ENCODE peak calls at places on chromosomes 16 and 17, in six cellular contexts. L is H7, F is fibroblast of lung, D is AG04449, B is ovary, P is AG10803. U is an unnamed sample.

GRCh38 chr17:72618018-72618509 is 474.4 kb downstream of the SLC39A11 start:
- DNase-seq in L (no peak), F (no peak), D (no peak), B (no peak), P (no peak), U (no peak)

GRCh38 chr16:11025120-11025531 is 80.8 kb downstream of the CLEC16A start:
- DNase-seq in L (no peak), F (no peak), D (no peak), B (no peak), P (no peak), U (no peak)

GRCh38 chr16:10684541-10685151 is 10.1 kb downstream of the TEKT5 start:
- DNase-seq in L (no peak), F (no peak), D (no peak), B (no peak), P (no peak), U (no peak)

GRCh38 chr16:86630471-86630870 is 52.1 kb downstream of the FOXL1 start:
- DNase-seq in L (no peak), F (no peak), D (no peak), B (no peak), P (no peak), U (no peak)

GRCh38 chr16:9372934-9373890 is 281.8 kb downstream of the HAPSTR1 start:
- DNase-seq in L (peak), F (no peak), D (no peak), B (no peak), P (no peak), U (no peak)

GRCh38 chr16:88744520-88744835 is 38.2 kb downstream of the CTU2 start:
- DNase-seq in L (no peak), F (no peak), D (no peak), B (no peak), P (no peak), U (no peak)

GRCh38 chr17:38550661-38551060 is 55.1 kb downstream of the SRCIN1 start:
- DNase-seq in L (no peak), F (peak), D (no peak), B (no peak), P (peak), U (no peak)

GRCh38 chr17:78694805-78695531 is 87.1 kb downstream of the CYTH1 start:
- DNase-seq in L (no peak), F (no peak), D (no peak), B (no peak), P (no peak), U (no peak)

GRCh38 chr16:66471696-66472393 is 44.8 kb downstream of the BEAN1 start:
- DNase-seq in L (peak), F (no peak), D (no peak), B (no peak), P (no peak), U (no peak)

GRCh38 chr17:55266051-55266957 is 1.5 kb downstream of the HLF start:
- DNase-seq in L (peak), F (no peak), D (no peak), B (peak), P (no peak), U (no peak)

GRCh38 chr17:39400547-39401411 is 647 bp downstream of the FBXL20 start:
- DNase-seq in L (no peak), F (no peak), D (no peak), B (peak), P (peak), U (no peak)

GRCh38 chr17:38333635-38334295 is 10.0 kb downstream of the GPR179 start:
- DNase-seq in L (peak), F (no peak), D (no peak), B (no peak), P (no peak), U (no peak)

GRCh38 chr16:46482895-46483294 is 138.3 kb downstream of the SHCBP1 start:
- DNase-seq in L (no peak), F (no peak), D (no peak), B (no peak), P (no peak), U (no peak)

GRCh38 chr17:12631076-12631475 is 34.6 kb upstream of the MYOCD start:
- DNase-seq in L (no peak), F (no peak), D (no peak), B (peak), P (peak), U (no peak)

GRCh38 chr17:43020789-43021738 is 1.1 kb downstream of the VAT1 start:
- DNase-seq in L (peak), F (peak), D (no peak), B (peak), P (peak), U (no peak)

GRCh38 chr17:7132511-7133094 is 18.0 kb upstream of the ASGR2 start:
- DNase-seq in L (peak), F (no peak), D (no peak), B (no peak), P (no peak), U (no peak)

GRCh38 chr16:72985148-72985882 is 62.6 kb downstream of the ZFHX3 start:
- DNase-seq in L (no peak), F (peak), D (peak), B (no peak), P (peak), U (peak)

GRCh38 chr17:42002792-42003301 is 14.4 kb downstream of the DNAJC7 start:
- DNase-seq in L (no peak), F (no peak), D (no peak), B (no peak), P (no peak), U (no peak)

GRCh38 chr17:3529817-3530741 is 27.5 kb downstream of the TRPV3 start:
- DNase-seq in L (peak), F (peak), D (no peak), B (peak), P (peak), U (no peak)
- H3K4me3 ChIP-seq in L (no peak), F (no peak), D (no peak), B (no peak), P (no peak), U (no peak)

GRCh38 chr17:3527468-3527867 is 30.1 kb downstream of the TRPV3 start:
- DNase-seq in L (no peak), F (no peak), D (no peak), B (no peak), P (no peak), U (no peak)
- H3K4me3 ChIP-seq in L (no peak), F (no peak), D (no peak), B (no peak), P (no peak), U (no peak)

GRCh38 chr16:52554334-52554733 is 7.4 kb upstream of the TOX3 start:
- DNase-seq in L (no peak), F (no peak), D (no peak), B (no peak), P (no peak), U (no peak)
- H3K4me3 ChIP-seq in L (no peak), F (no peak), D (no peak), B (no peak), P (no peak), U (no peak)

GRCh38 chr16:49785970-49786369 is 69.9 kb downstream of the ZNF423 start:
- DNase-seq in L (no peak), F (no peak), D (no peak), B (no peak), P (no peak), U (no peak)
- H3K4me3 ChIP-seq in L (no peak), F (no peak), D (no peak), B (no peak), P (no peak), U (no peak)